ENCODE peak calls at places on chromosomes 3 and 15, in five cellular contexts. W is fibroblast of lung, C is psoas muscle, H is neural progenitor cell, U is OCI-LY7. G is an unnamed sample. For H3K4me1, the result is how much of the 10 kb centered on the place peaks cover.

GRCh38 chr15:66670698-66671580 is 31.1 kb upstream of the SMAD6 start:
- DNase-seq in H (peak), C (no peak), W (no peak), U (peak), G (peak)

GRCh38 chr3:181052256-181052655 is 62.7 kb upstream of the DNAJC19 start:
- DNase-seq in H (no peak), U (no peak), C (no peak), W (no peak), G (no peak)

GRCh38 chr3:10551821-10552630 is 46.6 kb upstream of the ATP2B2 start:
- DNase-seq in C (peak), H (no peak), U (no peak), W (no peak), G (no peak)

GRCh38 chr15:69793783-69794451 is 303.8 kb downstream of the TLE3 start:
- DNase-seq in H (no peak), C (no peak), U (no peak), W (no peak), G (no peak)

GRCh38 chr15:90425726-90426346 is 37.8 kb downstream of the IQGAP1 start:
- DNase-seq in H (peak), C (no peak), W (no peak), U (no peak), G (no peak)

GRCh38 chr3:190486201-190486865 is 27.6 kb upstream of the IL1RAP start:
- DNase-seq in W (peak), C (no peak), U (no peak), H (no peak), G (no peak)

GRCh38 chr3:13492976-13493866 is 13.1 kb downstream of the HDAC11 start:
- DNase-seq in W (no peak), C (peak), H (no peak), U (no peak), G (peak)

GRCh38 chr15:52078876-52079700 is 33.5 kb downstream of the BCL2L10 start:
- DNase-seq in C (peak), H (peak), W (peak), U (peak), G (peak)

GRCh38 chr3:137249311-137249940 is 291.6 kb downstream of the IL20RB start:
- DNase-seq in W (no peak), U (no peak), C (no peak), H (no peak), G (no peak)

GRCh38 chr3:39848365-39848764 is 39.0 kb downstream of the MYRIP start:
- DNase-seq in H (no peak), U (no peak), W (no peak), C (no peak), G (no peak)

GRCh38 chr3:38345879-38346583 is 554 bp upstream of the XYLB start:
- DNase-seq in W (no peak), U (no peak), C (no peak), H (no peak), G (no peak)

GRCh38 chr15:90343391-90343790 is 8.7 kb upstream of the ZNF774 start:
- DNase-seq in W (peak), H (no peak), U (no peak), C (no peak), G (no peak)

GRCh38 chr3:50173685-50174516 is 17.5 kb upstream of the GNAT1 start:
- DNase-seq in C (no peak), H (no peak), U (no peak), W (no peak), G (peak)

GRCh38 chr3:35638640-35639250 is 580 bp upstream of the ARPP21 start:
- DNase-seq in H (no peak), C (no peak), U (no peak), W (no peak), G (peak)

GRCh38 chr3:122074621-122075265 is 19.6 kb downstream of the CD86 start:
- DNase-seq in W (no peak), C (peak), H (no peak), U (peak), G (peak)

GRCh38 chr15:46732060-46732459 is 985.2 kb upstream of the SEMA6D start:
- DNase-seq in W (no peak), H (no peak), C (no peak), U (peak), G (no peak)

GRCh38 chr15:35308802-35309201 is 223.7 kb upstream of the NANOGP8 start:
- DNase-seq in U (no peak), H (no peak), C (no peak), W (peak), G (no peak)

GRCh38 chr15:46304320-46304719 is 669.5 kb downstream of the SQOR start:
- DNase-seq in C (no peak), W (no peak), U (peak), H (peak), G (no peak)

GRCh38 chr3:120077726-120078125 is 16.5 kb downstream of the GSK3B start:
- DNase-seq in C (no peak), H (no peak), W (no peak), U (no peak), G (no peak)

GRCh38 chr3:150170843-150171513 is 200.3 kb upstream of the PFN2 start:
- DNase-seq in C (peak), U (no peak), H (no peak), W (peak), G (no peak)
- H3K4me3 ChIP-seq in C (no peak), U (no peak), H (no peak), W (no peak), G (no peak)

GRCh38 chr15:89227425-89227824 is 6.0 kb upstream of the RLBP1 start:
- DNase-seq in C (no peak), H (peak), U (no peak), W (no peak), G (no peak)

GRCh38 chr15:89230277-89230676 is 8.9 kb upstream of the RLBP1 start:
- DNase-seq in C (no peak), H (no peak), U (no peak), W (no peak), G (no peak)

GRCh38 chr15:89226359-89227221 is 5.2 kb upstream of the RLBP1 start:
- DNase-seq in C (no peak), W (no peak), H (no peak), U (no peak), G (no peak)

GRCh38 chr15:89221543-89221942 is at the start of gene RLBP1:
- DNase-seq in W (no peak), U (no peak), C (no peak), H (peak), G (peak)

DNA sequence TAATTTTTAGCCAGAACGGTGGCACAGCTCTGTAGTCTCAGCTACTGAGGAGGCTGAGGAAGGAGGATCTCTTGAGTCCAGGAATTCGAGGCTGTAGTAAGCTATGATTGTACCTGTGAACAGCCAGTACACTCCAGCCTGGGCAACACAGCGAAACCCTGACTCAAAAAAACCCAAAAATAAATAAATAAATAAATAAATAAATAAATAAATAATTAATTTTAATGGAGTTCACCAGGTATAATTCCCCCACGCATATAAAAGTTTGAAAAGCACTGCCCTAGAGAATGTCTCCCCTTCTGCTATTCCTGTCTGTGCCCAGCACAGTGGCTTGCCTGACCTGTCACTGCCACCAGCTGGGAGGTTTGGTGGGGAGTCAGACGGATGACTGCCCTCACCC is 4.2 kb upstream of the RLBP1 start:
- DNase-seq in U (no peak), C (no peak), W (no peak), H (no peak), G (no peak)
- H3K4me1 ChIP-seq in U (under half), C (under half), W (under half), H (under half), G (under half)

GRCh38 chr3:187545391-187545790 is 124.8 kb downstream of the SST start:
- DNase-seq in H (no peak), W (no peak), C (no peak), U (no peak), G (no peak)

GRCh38 chr3:187540847-187541246 is 129.3 kb downstream of the SST start:
- DNase-seq in C (no peak), W (no peak), U (no peak), H (no peak), G (no peak)

DNA sequence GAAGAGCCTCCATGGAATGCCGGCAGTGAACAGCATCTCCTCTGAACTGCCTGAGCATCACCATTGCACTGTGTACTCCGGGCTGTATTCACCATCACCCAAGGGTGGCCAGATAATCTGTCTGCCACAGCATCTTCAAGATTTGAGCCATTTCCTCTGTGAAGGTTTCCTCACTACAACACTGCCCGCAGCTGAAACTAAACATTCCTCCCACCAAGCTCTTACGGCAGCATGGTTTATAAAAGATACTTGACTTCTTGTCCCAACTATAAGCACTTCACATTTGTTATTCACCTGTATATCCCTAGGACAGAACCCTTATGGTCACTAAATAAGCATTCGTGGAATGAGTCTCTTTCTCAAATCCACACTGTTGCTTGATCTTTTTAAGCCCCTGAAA is 125.9 kb downstream of the SST start:
- DNase-seq in W (no peak), H (no peak), U (no peak), C (no peak), G (no peak)
- TF ChIP-seq CTCF in W (no peak), H (no peak), U (no peak), C (no peak), G (no peak)

GRCh38 chr3:46619845-46620778 is 7.8 kb downstream of the FAM240A start:
- DNase-seq in W (no peak), C (no peak), H (no peak), U (no peak), G (no peak)
- H3K4me3 ChIP-seq in W (no peak), C (no peak), H (no peak), U (no peak), G (no peak)

GRCh38 chr3:128081846-128082245 is 29.6 kb downstream of the SEC61A1 start:
- DNase-seq in C (no peak), H (no peak), W (peak), U (no peak), G (no peak)

GRCh38 chr3:128084675-128085021 is 32.4 kb downstream of the SEC61A1 start:
- DNase-seq in H (no peak), C (no peak), W (no peak), U (no peak), G (no peak)

GRCh38 chr3:128082545-128082944 is 30.3 kb downstream of the SEC61A1 start:
- DNase-seq in W (no peak), H (no peak), U (no peak), C (no peak), G (no peak)

GRCh38 chr3:128083396-128083795 is 31.2 kb downstream of the SEC61A1 start:
- DNase-seq in C (no peak), W (no peak), H (peak), U (no peak), G (no peak)

DNA sequence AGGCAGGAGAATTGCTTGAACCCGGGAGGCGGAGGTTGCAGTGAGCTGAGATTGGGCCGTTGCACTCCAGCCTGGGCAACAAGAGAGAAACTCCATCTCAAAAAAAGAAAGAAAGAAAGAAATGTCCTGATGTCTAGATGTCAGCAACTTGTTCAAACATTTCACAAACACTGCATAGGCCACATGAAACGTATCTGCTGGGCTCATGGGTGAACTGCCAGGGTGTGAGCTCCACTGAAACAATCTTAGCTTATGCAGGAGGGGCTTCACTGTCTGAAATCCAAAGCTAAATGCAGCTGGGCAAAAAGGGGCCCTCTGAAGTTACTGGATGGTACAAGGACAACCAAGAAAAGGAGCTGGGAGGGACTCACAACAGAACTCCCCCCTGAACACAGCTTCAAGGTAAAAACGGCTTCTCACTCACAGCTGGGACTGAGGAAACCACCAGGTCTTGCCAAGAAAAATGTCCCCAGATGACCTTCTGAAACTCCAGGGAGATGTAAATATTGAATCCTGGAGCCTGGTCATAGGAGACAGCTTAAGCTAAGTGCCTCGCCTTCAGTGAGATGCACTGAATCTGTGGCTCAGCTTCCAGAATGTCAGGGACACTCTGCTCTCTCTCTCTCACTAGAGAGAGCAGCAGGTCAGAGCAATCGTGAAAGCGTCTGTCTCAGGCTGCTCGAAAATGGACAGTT is 31.9 kb downstream of the SEC61A1 start:
- DNase-seq in C (no peak), H (no peak), U (no peak), W (peak), G (no peak)
- H3K4me1 ChIP-seq in C (under half), H (under half), U (under half), W (under half), G (under half)

GRCh38 chr15:73983211-73983727 is 8.8 kb downstream of the STOML1 start:
- DNase-seq in W (peak), H (no peak), C (peak), U (no peak), G (peak)
- TF ChIP-seq CTCF in W (no peak), H (no peak), C (no peak), U (no peak), G (no peak)

DNA sequence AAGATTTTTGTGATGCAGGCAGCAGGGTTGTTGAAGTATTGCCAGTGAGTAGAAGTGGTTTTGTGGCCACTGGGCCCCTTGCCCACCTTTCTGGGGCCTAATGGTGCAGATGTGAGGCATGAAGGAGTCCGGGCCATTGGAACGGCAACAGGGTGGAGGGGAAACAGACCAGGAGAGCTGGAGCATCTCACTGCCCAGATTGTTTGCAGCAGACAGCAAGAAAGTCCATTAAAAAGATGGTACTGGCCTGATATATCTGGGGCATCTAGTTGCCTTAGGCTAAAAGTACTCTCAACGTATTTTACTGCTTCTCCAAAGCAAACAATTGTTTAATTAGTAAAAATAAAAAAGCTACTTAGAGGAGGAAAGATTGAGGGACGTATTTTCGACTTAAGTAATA is 298.4 kb downstream of the SATB1 start:
- DNase-seq in H (no peak), C (no peak), U (peak), W (no peak), G (no peak)
- H3K4me3 ChIP-seq in H (no peak), C (no peak), U (peak), W (no peak), G (no peak)

DNA sequence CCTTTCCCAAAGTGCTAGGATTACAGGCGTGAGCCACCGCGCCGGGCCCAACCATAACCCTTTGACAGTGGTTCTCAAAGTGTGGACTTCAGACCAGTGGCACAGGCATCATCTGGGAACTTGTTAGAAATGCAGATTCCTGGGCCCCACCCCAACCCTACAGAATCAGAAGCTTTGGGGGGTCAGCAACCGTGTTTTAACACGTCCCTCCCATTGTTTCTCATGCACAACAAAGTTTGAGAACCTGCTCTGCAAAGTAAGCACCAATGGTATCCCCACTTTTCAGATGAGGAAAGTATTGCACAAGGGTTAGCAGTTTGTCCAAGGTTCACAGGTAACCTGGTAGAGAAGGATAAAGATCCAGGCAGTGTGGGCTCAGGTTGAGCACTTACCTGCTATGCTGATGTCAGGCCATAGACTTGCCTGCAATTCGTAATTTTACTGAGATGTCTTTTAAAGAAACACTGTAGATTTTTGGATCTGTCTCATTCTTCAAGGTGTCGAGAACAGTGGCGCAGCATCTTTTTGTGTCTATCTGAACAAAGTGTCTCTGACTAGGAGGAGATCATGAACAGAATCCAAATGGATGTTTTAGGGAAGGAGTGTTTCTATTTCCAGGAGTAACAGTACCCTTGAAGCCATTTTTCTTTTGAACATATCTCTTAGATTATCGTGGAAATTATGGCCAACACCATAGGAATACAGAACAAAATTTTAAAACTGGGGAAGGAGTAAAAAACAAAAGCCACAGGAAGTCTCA is 2.5 kb downstream of the GXYLT2 start:
- DNase-seq in W (no peak), C (no peak), H (no peak), U (no peak), G (no peak)
- H3K4me1 ChIP-seq in W (under half), C (under half), H (under half), U (under half), G (under half)

GRCh38 chr15:101118615-101119014 is 133.2 kb downstream of the CHSY1 start:
- DNase-seq in C (no peak), U (no peak), W (no peak), H (no peak), G (no peak)
- TF ChIP-seq CTCF in C (no peak), U (no peak), W (no peak), H (no peak), G (no peak)